ENCODE peak calls at places on chromosomes 16 and 17, in eight cellular contexts. T is heart right ventricle, C is sigmoid colon, G is ovary, U is bronchial epithelial cell, W is psoas muscle, L is brain microvascular endothelial cell, E is keratinocyte. S is an unnamed sample. For H3K27me3, the result is how much of the 10 kb centered on the place peaks cover.

GRCh38 chr17:38447502-38448095 is 19.3 kb downstream of the ARHGAP23 start:
- DNase-seq in T (no peak), C (no peak), G (no peak), U (no peak), W (no peak), L (no peak), E (no peak), S (no peak)

GRCh38 chr17:63974594-63975192 is 2.0 kb upstream of the SCN4A start:
- DNase-seq in T (no peak), C (no peak), G (no peak), U (peak), W (peak), L (peak), E (peak), S (no peak)

GRCh38 chr17:58189436-58190146 is 2.9 kb upstream of the EPX start:
- DNase-seq in T (peak), C (no peak), G (no peak), U (peak), W (peak), L (peak), E (peak), S (peak)

GRCh38 chr17:83100853-83101391 is 21.5 kb downstream of the METRNL start:
- DNase-seq in T (no peak), C (no peak), G (no peak), U (no peak), W (peak), L (no peak), E (no peak), S (no peak)

GRCh38 chr16:30837904-30838303 is 50.9 kb upstream of the ZNF629 start:
- DNase-seq in T (no peak), C (no peak), G (no peak), U (no peak), W (no peak), L (no peak), E (no peak), S (no peak)

GRCh38 chr17:59357929-59358328 is 26.5 kb downstream of the YPEL2 start:
- DNase-seq in T (no peak), C (no peak), G (no peak), U (peak), W (no peak), L (peak), E (no peak), S (no peak)

GRCh38 chr16:87834668-87835473 is 34.4 kb downstream of the SLC7A5 start:
- DNase-seq in T (peak), C (peak), G (no peak), U (no peak), W (peak), L (no peak), E (no peak), S (peak)

GRCh38 chr17:55341432-55341831 is 76.7 kb downstream of the HLF start:
- DNase-seq in T (no peak), C (no peak), G (no peak), U (peak), W (no peak), L (peak), E (peak), S (no peak)

GRCh38 chr16:13607289-13607688 is 312.7 kb upstream of the ERCC4 start:
- DNase-seq in T (no peak), C (no peak), G (no peak), U (no peak), W (no peak), L (no peak), E (no peak), S (no peak)

GRCh38 chr16:9197957-9198661 is 106.7 kb downstream of the HAPSTR1 start:
- DNase-seq in T (no peak), C (no peak), G (no peak), U (no peak), W (no peak), L (no peak), E (no peak), S (no peak)

GRCh38 chr17:50687200-50688066 is 20.3 kb downstream of the ANKRD40 start:
- DNase-seq in T (no peak), C (peak), G (peak), U (no peak), W (no peak), L (no peak), E (no peak), S (peak)

GRCh38 chr17:36885161-36885735 is 52.0 kb upstream of the LHX1 start:
- DNase-seq in T (no peak), C (no peak), G (no peak), U (no peak), W (no peak), L (no peak), E (no peak), S (no peak)

GRCh38 chr16:54067317-54068065 is 219.1 kb downstream of the IRX3 start:
- DNase-seq in T (no peak), C (no peak), G (no peak), U (no peak), W (no peak), L (no peak), E (no peak), S (no peak)

GRCh38 chr17:38761612-38762011 is 9.1 kb downstream of the PSMB3 start:
- DNase-seq in T (no peak), C (no peak), G (no peak), U (peak), W (no peak), L (peak), E (no peak), S (no peak)

GRCh38 chr17:56274491-56274890 is 121.2 kb downstream of the ANKFN1 start:
- DNase-seq in T (no peak), C (no peak), G (no peak), U (no peak), W (no peak), L (no peak), E (no peak), S (no peak)

GRCh38 chr17:16214190-16215001 is 938 bp downstream of the NCOR1 start:
- DNase-seq in T (no peak), C (no peak), G (no peak), U (peak), W (no peak), L (no peak), E (no peak), S (peak)

GRCh38 chr16:84839956-84840355 is 20.2 kb downstream of the CRISPLD2 start:
- DNase-seq in T (no peak), C (no peak), G (no peak), U (no peak), W (peak), L (peak), E (no peak), S (no peak)

GRCh38 chr16:50359626-50360025 is 9.2 kb downstream of the BRD7 start:
- DNase-seq in T (no peak), C (no peak), G (no peak), U (no peak), W (no peak), L (no peak), E (no peak), S (no peak)

GRCh38 chr17:1882836-1883235 is 53.0 kb downstream of the RPA1 start:
- DNase-seq in T (no peak), C (no peak), G (no peak), U (peak), W (no peak), L (peak), E (no peak), S (peak)

GRCh38 chr17:46125831-46126230 is 67.4 kb downstream of the KANSL1 start:
- DNase-seq in T (no peak), C (no peak), G (no peak), U (peak), W (no peak), L (peak), E (no peak), S (peak)

GRCh38 chr17:10036511-10037061 is 131.5 kb upstream of the RCVRN start:
- DNase-seq in T (peak), C (peak), G (peak), U (no peak), W (peak), L (no peak), E (no peak), S (no peak)

GRCh38 chr17:46832306-46832895 is 13.9 kb upstream of the WNT3 start:
- DNase-seq in T (no peak), C (no peak), G (no peak), U (no peak), W (peak), L (no peak), E (no peak), S (no peak)

GRCh38 chr17:57410169-57410568 is 153.8 kb downstream of the MSI2 start:
- DNase-seq in T (no peak), C (no peak), G (no peak), U (no peak), W (no peak), L (no peak), E (no peak), S (no peak)

GRCh38 chr17:74631468-74632195 is 8.1 kb upstream of the CD300E start:
- DNase-seq in T (no peak), C (no peak), G (no peak), U (no peak), W (no peak), L (no peak), E (no peak), S (peak)

GRCh38 chr17:72332367-72332766 is 211.5 kb downstream of the SOX9 start:
- DNase-seq in T (no peak), C (no peak), G (no peak), U (peak), W (no peak), L (peak), E (no peak), S (no peak)

GRCh38 chr17:44115585-44116415 is 7.6 kb downstream of the HDAC5 start:
- DNase-seq in T (no peak), C (no peak), G (no peak), U (no peak), W (peak), L (no peak), E (no peak), S (no peak)

GRCh38 chr16:85707528-85708095 is 18.9 kb upstream of the GINS2 start:
- DNase-seq in T (no peak), C (no peak), G (no peak), U (no peak), W (no peak), L (no peak), E (no peak), S (peak)

GRCh38 chr16:82761858-82762257 is 135.1 kb downstream of the CDH13 start:
- DNase-seq in T (no peak), C (no peak), G (no peak), U (no peak), W (no peak), L (no peak), E (no peak), S (peak)

GRCh38 chr17:39208893-39209292 is 8.8 kb downstream of the RPL19 start:
- DNase-seq in T (no peak), C (no peak), G (no peak), U (no peak), W (peak), L (no peak), E (no peak), S (peak)

GRCh38 chr16:58047557-58048348 is 22.2 kb downstream of the MMP15 start:
- DNase-seq in T (no peak), C (no peak), G (no peak), U (no peak), W (peak), L (no peak), E (no peak), S (no peak)

GRCh38 chr16:1709356-1709755 is 3.4 kb downstream of the MAPK8IP3 start:
- DNase-seq in T (no peak), C (no peak), G (no peak), U (no peak), W (no peak), L (no peak), E (no peak), S (no peak)

GRCh38 chr16:19907161-19907992 is 22.7 kb upstream of the GPRC5B start:
- DNase-seq in T (peak), C (peak), G (peak), U (peak), W (peak), L (peak), E (no peak), S (peak)

GRCh38 chr17:17176341-17176740 is 29.8 kb downstream of the PLD6 start:
- DNase-seq in T (no peak), C (no peak), G (no peak), U (no peak), W (no peak), L (no peak), E (no peak), S (no peak)

GRCh38 chr17:77404812-77405581 is 264.2 kb downstream of the SEC14L1 start:
- DNase-seq in T (no peak), C (no peak), G (peak), U (peak), W (peak), L (peak), E (no peak), S (peak)

DNA sequence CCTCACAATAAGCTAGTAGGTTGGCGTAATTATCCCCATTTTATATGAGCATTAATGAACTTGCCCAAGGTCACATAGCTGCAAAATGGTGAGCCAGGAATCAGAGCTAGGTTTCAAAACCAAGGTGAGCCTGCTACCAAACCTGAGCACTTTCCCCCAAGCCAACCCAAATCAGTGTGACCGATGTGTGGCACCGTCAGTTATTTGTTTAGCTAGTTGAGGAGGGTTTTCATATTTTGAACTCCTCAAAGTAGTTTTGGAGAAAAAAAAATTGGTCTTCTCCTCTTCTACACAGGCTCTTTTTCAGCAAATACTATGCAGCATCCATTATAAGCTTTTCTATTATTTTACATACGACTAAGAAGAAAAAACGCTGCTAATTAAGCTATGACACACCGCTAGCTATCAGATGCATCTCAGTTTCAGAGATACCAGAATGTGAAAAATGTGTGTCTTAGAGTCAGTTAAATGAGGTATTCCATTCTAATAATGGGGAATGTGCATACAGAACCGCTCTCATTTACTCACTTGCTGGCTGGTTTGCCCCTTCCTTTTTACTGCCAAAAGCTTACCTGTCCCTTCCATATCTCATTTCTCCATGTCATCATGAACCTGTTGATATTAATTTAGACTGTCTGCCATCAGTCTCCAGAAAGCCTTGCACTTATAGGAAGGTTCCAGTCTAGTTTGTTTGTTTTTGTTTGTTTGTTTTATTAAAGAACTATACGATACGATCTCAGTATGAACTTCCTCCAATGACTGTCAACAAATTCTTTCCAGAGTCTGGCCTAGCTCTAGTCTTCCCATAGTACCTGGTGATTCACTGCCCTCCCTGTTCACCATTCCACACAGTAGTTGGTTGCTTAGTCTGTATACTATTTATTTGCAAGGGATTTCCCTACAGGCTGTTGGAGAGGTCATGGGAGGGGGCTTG is 2.2 kb upstream of the TBX4 start:
- DNase-seq in T (no peak), C (no peak), G (no peak), U (no peak), W (no peak), L (no peak), E (no peak), S (no peak)
- H3K27me3 ChIP-seq in T (under half), C (under half), G (under half), U (half or more), W (under half), L (under half), E (under half), S (under half)

GRCh38 chr17:69516911-69517310 is 102.4 kb downstream of the MAP2K6 start:
- DNase-seq in T (no peak), C (no peak), G (no peak), U (no peak), W (no peak), L (no peak), E (no peak), S (no peak)
- H3K4me3 ChIP-seq in T (no peak), C (no peak), G (no peak), U (no peak), W (no peak), L (no peak), E (no peak), S (no peak)

DNA sequence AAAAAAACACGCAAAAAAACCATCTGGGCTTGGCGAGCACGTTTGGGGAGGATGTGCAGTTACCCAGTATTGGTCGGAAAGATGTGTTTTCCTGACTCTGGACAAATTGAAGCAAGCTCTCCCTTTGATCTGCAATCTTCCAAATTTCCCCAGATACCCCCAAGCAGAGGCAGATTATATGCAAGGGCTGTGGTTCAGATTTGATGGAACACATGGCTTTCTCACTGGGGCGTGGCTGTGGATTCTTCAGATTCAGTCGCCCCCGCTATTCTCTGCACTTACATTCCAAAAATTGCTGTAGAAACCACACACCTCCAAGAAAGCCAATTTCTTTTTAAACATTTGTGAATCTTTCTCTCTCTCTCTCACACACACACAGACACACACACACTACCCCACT is 103.7 kb upstream of the FAM20A start:
- DNase-seq in T (no peak), C (no peak), G (no peak), U (no peak), W (no peak), L (no peak), E (no peak), S (no peak)
- H3K27me3 ChIP-seq in T (under half), C (under half), G (under half), U (under half), W (under half), L (under half), E (under half), S (under half)

DNA sequence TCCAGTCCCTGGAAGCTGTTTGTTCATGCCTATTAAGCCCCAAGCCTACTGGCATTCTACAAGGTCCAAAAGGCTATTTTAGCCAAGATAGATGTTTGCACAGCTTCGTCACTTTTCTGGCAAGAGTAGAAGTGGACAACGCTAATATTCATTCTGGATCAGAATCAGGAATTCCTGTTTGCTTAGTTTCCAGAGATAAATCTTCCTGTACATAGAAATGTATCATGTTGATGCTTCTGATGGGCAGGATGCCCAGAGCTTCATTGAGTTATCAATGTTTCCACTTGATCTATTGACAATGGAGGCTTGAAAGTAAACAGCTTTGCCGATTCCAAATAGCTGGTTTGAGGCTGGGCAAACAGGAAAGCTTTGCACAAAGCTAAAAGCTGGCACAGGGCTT is 260.7 kb upstream of the CA10 start:
- DNase-seq in T (no peak), C (no peak), G (no peak), U (no peak), W (no peak), L (no peak), E (no peak), S (no peak)
- H3K4me3 ChIP-seq in T (no peak), C (no peak), G (no peak), U (no peak), W (no peak), L (no peak), E (no peak), S (no peak)

GRCh38 chr17:31493656-31494155 is 102.2 kb downstream of the RAB11FIP4 start:
- DNase-seq in T (no peak), C (no peak), G (no peak), U (no peak), W (peak), L (no peak), E (no peak), S (peak)

GRCh38 chr17:31494259-31495048 is 103.0 kb downstream of the RAB11FIP4 start:
- DNase-seq in T (no peak), C (no peak), G (no peak), U (peak), W (peak), L (no peak), E (peak), S (peak)

GRCh38 chr17:31496097-31496496 is 104.6 kb downstream of the RAB11FIP4 start:
- DNase-seq in T (no peak), C (no peak), G (no peak), U (no peak), W (peak), L (no peak), E (no peak), S (no peak)

GRCh38 chr17:31496601-31497000 is 105.1 kb downstream of the RAB11FIP4 start:
- DNase-seq in T (no peak), C (no peak), G (no peak), U (no peak), W (peak), L (no peak), E (no peak), S (no peak)

GRCh38 chr17:31495049-31495885 is 103.8 kb downstream of the RAB11FIP4 start:
- DNase-seq in T (no peak), C (no peak), G (no peak), U (peak), W (peak), L (no peak), E (no peak), S (peak)
- H3K27me3 ChIP-seq in T (under half), C (under half), G (under half), U (under half), W (under half), L (under half), E (under half), S (under half)

GRCh38 chr16:46996391-46996790 is 22.9 kb upstream of the DNAJA2 start:
- DNase-seq in T (no peak), C (no peak), G (no peak), U (no peak), W (no peak), L (no peak), E (no peak), S (no peak)

GRCh38 chr16:46991729-46992704 is 18.5 kb upstream of the DNAJA2 start:
- DNase-seq in T (no peak), C (no peak), G (no peak), U (no peak), W (no peak), L (no peak), E (no peak), S (no peak)

GRCh38 chr16:46996952-46997458 is 23.5 kb upstream of the DNAJA2 start:
- DNase-seq in T (no peak), C (no peak), G (no peak), U (no peak), W (no peak), L (no peak), E (no peak), S (no peak)
- H3K4me3 ChIP-seq in T (no peak), C (no peak), G (no peak), U (no peak), W (no peak), L (no peak), E (no peak), S (no peak)

DNA sequence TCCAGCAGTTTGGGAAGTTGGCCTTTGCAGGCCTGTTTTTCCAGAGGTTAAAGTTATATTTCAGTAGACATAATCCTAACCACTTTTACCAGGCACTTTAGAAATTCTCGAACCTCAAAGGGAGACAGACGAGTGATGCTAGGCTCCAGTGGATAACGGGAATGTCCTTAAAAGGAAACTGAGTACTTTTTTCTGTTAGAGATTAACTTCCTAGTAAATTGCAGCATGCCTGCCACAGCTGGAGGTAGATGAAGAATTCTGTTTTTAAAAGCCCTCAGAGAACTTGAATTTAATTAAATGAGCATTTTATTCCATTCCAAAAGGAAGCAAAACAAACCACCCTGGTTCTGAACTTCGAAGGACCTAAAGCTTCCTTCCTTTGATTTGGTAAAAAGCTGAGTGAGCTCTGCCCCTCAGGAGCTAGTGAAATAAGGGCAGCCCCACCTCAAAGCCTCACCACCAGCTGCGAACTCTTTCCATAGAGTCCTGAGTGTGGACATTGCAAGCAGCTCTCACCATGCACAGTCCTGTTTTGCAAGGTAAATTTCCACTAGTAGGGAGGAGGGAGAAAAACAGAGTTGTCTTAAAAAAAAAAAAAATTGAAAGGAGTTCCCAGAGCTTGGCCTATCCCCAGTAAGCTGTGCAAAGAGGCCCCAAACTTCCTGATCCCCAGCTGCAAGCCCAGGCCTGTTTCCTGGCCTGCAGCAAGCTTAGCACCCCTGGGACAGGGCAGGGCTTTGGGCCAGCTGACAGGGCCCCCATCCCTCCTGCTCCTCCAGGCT is 11.3 kb downstream of the CHD9NB start:
- DNase-seq in T (peak), C (peak), G (peak), U (peak), W (peak), L (no peak), E (no peak), S (no peak)
- H3K27me3 ChIP-seq in T (under half), C (under half), G (under half), U (under half), W (under half), L (under half), E (under half), S (under half)